ENCODE peak calls at places on chromosomes 16 and 17, in four cellular contexts. J is HCT116, Y is HepG2, E is SK-N-SH. P is an unnamed sample.

GRCh38 chr17:69525920-69526841 is 111.7 kb downstream of the MAP2K6 start:
- DNase-seq in J (peak), Y (peak), E (peak), P (peak)

GRCh38 chr17:879546-879945 is 97.4 kb downstream of the MRM3 start:
- DNase-seq in J (peak), Y (peak), E (no peak), P (peak)

GRCh38 chr17:17416400-17417360 is 60.1 kb upstream of the MED9 start:
- DNase-seq in J (no peak), Y (peak), E (no peak), P (no peak)

GRCh38 chr16:68981971-68982370 is 123.5 kb upstream of the HAS3 start:
- DNase-seq in J (no peak), Y (no peak), E (no peak), P (no peak)

GRCh38 chr17:41657936-41658335 is 30.7 kb upstream of the EIF1 start:
- DNase-seq in J (no peak), Y (no peak), E (no peak), P (no peak)

GRCh38 chr16:25988089-25988488 is 296.3 kb downstream of the HS3ST4 start:
- DNase-seq in J (no peak), Y (no peak), E (no peak), P (peak)

GRCh38 chr17:42387221-42387657 is 1.0 kb downstream of the STAT3 start:
- DNase-seq in J (no peak), Y (peak), E (peak), P (no peak)

GRCh38 chr16:66427036-66427446 is at the start of gene BEAN1:
- DNase-seq in J (no peak), Y (no peak), E (peak), P (peak)

GRCh38 chr16:51636913-51637743 is 486.1 kb upstream of the SALL1 start:
- DNase-seq in J (no peak), Y (no peak), E (peak), P (peak)

GRCh38 chr17:44911133-44912001 is 3.9 kb downstream of the GFAP start:
- DNase-seq in J (peak), Y (peak), E (peak), P (peak)

GRCh38 chr17:75771334-75772281 is 6.6 kb upstream of the GALK1 start:
- DNase-seq in J (no peak), Y (peak), E (no peak), P (no peak)

GRCh38 chr17:45942284-45942683 is 47.9 kb downstream of the MAPT start:
- DNase-seq in J (no peak), Y (no peak), E (peak), P (peak)

GRCh38 chr17:82383411-82383810 is 11.8 kb downstream of the UTS2R start:
- DNase-seq in J (no peak), Y (no peak), E (peak), P (no peak)

GRCh38 chr16:64449511-64449910 is 672.4 kb downstream of the CDH11 start:
- DNase-seq in J (no peak), Y (no peak), E (no peak), P (no peak)

GRCh38 chr17:51435171-51435552 is 174.8 kb downstream of the UTP18 start:
- DNase-seq in J (no peak), Y (no peak), E (no peak), P (no peak)

GRCh38 chr17:72386619-72387237 is 265.9 kb downstream of the SOX9 start:
- DNase-seq in J (no peak), Y (peak), E (no peak), P (peak)

GRCh38 chr17:61669522-61669921 is 78.5 kb upstream of the NACA2 start:
- DNase-seq in J (no peak), Y (no peak), E (no peak), P (no peak)

GRCh38 chr17:41009301-41009760 is 403 bp upstream of the KRTAP3-1 start:
- DNase-seq in J (no peak), Y (peak), E (no peak), P (peak)

DNA sequence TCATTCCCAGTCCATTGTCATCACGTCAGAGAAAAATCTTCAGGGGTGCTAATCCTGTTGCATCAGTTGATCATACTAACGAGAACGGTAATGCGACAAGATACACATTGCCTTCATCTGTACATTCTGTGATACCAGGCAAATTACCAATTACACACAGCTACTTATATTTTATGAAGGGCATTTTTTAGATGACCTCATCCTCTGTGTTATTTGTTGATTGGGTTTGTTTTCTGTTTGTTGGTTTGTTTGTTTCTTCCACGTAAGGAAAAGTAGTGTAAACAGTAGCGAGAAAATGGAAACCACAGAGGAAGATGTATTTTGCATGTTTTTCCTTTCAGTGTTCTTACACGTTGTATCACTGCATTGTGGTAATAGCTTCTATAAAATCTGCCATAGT is 13.0 kb downstream of the C17orf58 start:
- DNase-seq in J (no peak), Y (no peak), E (no peak), P (no peak)
- H2AFZ ChIP-seq in J (no peak), Y (no peak), E (no peak), P (no peak)

GRCh38 chr16:5870886-5871715 is 773.5 kb upstream of the EEF2KMT start:
- DNase-seq in J (no peak), Y (no peak), E (no peak), P (no peak)
- TF ChIP-seq REST in J (no peak), Y (no peak), E (no peak), P (no peak)

GRCh38 chr17:4951486-4951885 is 567 bp downstream of the ENO3 start:
- DNase-seq in J (no peak), Y (no peak), E (no peak), P (no peak)
- H2AFZ ChIP-seq in J (no peak), Y (no peak), E (peak), P (no peak)

GRCh38 chr17:79476074-79476473 is 134.8 kb downstream of the RBFOX3 start:
- DNase-seq in J (no peak), Y (no peak), E (no peak), P (no peak)

GRCh38 chr17:79469646-79470045 is 141.2 kb downstream of the RBFOX3 start:
- DNase-seq in J (no peak), Y (no peak), E (no peak), P (no peak)

GRCh38 chr17:79478051-79478461 is 132.8 kb downstream of the RBFOX3 start:
- DNase-seq in J (no peak), Y (no peak), E (no peak), P (no peak)

GRCh38 chr17:79473836-79474204 is 137.0 kb downstream of the RBFOX3 start:
- DNase-seq in J (no peak), Y (no peak), E (no peak), P (no peak)

DNA sequence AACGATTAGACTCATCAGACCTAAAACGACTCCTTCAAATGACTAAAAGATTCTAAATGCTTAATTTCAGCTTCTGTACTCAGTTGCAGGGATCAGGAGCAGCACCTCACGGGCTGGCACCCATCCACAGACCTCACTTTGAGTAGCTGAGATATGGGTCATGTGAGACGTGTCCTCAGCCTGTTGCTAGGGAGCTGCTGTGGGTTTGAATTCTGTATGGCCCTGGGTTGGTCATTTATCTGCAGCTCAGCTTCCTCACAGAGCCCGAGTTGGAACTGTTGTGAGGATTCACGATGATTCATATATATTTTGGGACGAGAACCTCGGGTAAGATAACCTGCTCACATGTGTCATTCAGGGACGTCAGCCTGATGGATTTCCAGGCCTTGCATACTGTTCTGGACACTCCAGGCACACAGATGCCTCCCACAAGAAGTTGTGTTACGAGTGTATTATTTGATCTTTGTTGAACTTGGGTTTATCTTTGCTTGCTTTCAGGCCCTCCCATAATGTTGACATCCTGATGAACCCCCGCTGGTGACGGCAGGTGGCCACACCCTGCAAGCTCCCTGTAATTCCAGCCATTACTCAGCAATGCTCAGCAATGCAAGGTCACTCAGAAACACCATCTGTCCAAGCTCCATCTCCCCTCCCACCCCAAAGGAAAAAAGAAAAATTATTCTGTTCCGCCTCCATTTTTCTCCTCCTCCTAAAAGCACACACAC is 137.6 kb downstream of the RBFOX3 start:
- DNase-seq in J (no peak), Y (peak), E (no peak), P (no peak)
- TF ChIP-seq REST in J (no peak), Y (no peak), E (no peak), P (no peak)

DNA sequence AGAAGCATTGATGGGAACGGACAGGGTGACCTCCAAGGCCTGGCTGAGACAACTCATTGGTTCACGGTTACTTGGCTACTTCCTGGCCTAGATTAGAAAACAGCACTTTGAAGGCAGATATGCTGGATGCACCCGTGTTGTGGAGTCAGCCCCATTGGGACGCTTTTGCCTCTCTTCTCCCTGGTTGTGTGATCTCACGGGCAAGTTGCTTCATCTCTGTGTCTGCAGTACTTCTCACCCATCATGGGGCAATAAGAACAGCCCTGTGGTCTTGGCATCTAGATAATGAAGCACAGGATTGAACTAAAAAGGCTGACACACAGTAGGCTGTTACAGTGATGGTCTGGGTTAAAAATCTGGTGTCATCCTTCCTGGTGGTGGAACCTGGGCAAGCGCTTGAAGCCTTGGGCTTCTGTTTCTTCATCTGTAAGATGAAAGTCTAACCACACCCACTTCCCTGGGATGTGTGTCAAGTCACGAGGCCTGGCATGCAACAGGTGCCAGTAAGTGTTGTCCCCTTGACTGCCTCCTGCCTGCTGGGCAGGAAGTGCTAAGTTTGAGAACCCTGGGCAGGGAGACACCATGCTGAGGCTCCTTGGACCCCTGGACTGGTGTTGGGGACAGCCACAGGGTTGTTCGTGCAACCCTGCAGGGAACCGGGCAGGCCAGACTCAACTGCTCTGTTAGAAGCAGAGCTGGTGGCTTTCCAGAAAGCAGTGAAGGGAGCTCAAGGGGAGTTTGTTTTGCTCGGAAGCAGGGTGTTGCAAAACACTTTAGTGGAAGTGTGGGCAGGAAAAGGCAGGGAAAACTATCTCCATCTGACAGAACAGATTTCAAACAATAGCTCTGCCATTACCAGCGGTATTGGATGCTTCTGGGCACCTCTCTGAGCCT is 6.0 kb upstream of the MAP2K3 start:
- DNase-seq in J (no peak), Y (no peak), E (no peak), P (no peak)
- H2AFZ ChIP-seq in J (no peak), Y (no peak), E (no peak), P (no peak)

GRCh38 chr17:21318439-21318838 is 33.9 kb downstream of the MAP2K3 start:
- DNase-seq in J (no peak), Y (no peak), E (no peak), P (peak)

GRCh38 chr17:21313320-21313719 is 28.8 kb downstream of the MAP2K3 start:
- DNase-seq in J (no peak), Y (no peak), E (no peak), P (no peak)
- TF ChIP-seq REST in J (no peak), Y (no peak), E (no peak), P (no peak)

GRCh38 chr17:63774141-63774981 is at the start of gene DDX42:
- DNase-seq in J (no peak), Y (peak), E (peak), P (peak)
- H2AFZ ChIP-seq in J (no peak), Y (peak), E (peak), P (peak)